ENCODE peak calls at places on chromosome 18, in nine cellular contexts. F is AG04450; D is CD4-positive, alpha-beta T cell; P is effector memory CD4-positive, alpha-beta T cell; T is thyroid gland; E is adrenal gland; U is Panc1; W is fibroblast of lung; S is HepG2. K is an unnamed sample.
A peak's percentile ranks its signal among the peaks of the same experiment; 100 is the strongest.

GRCh38 chr18:50877545-50878265 is 1.2 kb upstream of the ME2 start:
- DNase-seq in F (no peak), D (no peak), P (no peak), T (no peak), E (no peak), U (no peak), W (no peak), S (no peak), K (no peak)

GRCh38 chr18:78849046-78849445 is 130.6 kb upstream of the SALL3 start:
- DNase-seq in F (no peak), D (no peak), P (no peak), T (no peak), E (no peak), U (no peak), W (no peak), S (no peak), K (no peak)

GRCh38 chr18:5097116-5097703 is 99.8 kb downstream of the AKAIN1 start:
- DNase-seq in F (no peak), D (no peak), P (no peak), T (no peak), E (no peak), U (no peak), W (no peak), S (no peak), K (no peak)

GRCh38 chr18:47050468-47050867 is 15.0 kb upstream of the ELOA2 start:
- DNase-seq in F (peak; percentile 8), D (no peak), P (no peak), T (no peak), E (peak; percentile 30), U (peak; percentile 20), W (peak; percentile 67), S (peak; percentile 40), K (no peak)

GRCh38 chr18:304887-305529 is 37.2 kb upstream of the THOC1 start:
- DNase-seq in F (no peak), D (no peak), P (no peak), T (no peak), E (no peak), U (no peak), W (no peak), S (no peak), K (no peak)

GRCh38 chr18:48777026-48777736 is 173.6 kb downstream of the SMAD7 start:
- DNase-seq in F (no peak), D (peak; percentile 54), P (peak; percentile 62), T (peak; percentile 66), E (peak; percentile 53), U (no peak), W (peak; percentile 42), S (peak; percentile 44), K (no peak)

GRCh38 chr18:78506031-78506461 is 473.6 kb upstream of the SALL3 start:
- DNase-seq in F (no peak), D (no peak), P (no peak), T (no peak), E (no peak), U (no peak), W (no peak), S (peak; percentile 12), K (no peak)

GRCh38 chr18:48801728-48802542 is 148.8 kb downstream of the SMAD7 start:
- DNase-seq in F (no peak), D (no peak), P (no peak), T (no peak), E (no peak), U (no peak), W (no peak), S (no peak), K (no peak)

GRCh38 chr18:1408331-1408835 is 503.7 kb downstream of the ADCYAP1 start:
- DNase-seq in F (no peak), D (no peak), P (no peak), T (no peak), E (no peak), U (no peak), W (no peak), S (no peak), K (no peak)

GRCh38 chr18:42640160-42640559 is 475.3 kb downstream of the RIT2 start:
- DNase-seq in F (no peak), D (no peak), P (no peak), T (no peak), E (no peak), U (no peak), W (no peak), S (no peak), K (peak; percentile 53)

GRCh38 chr18:32289480-32290075 is 99.7 kb downstream of the MEP1B start:
- DNase-seq in F (peak; percentile 36), D (peak; percentile 21), P (no peak), T (peak; percentile 25), E (peak; percentile 51), U (peak; percentile 38), W (peak; percentile 82), S (peak; percentile 66), K (no peak)

GRCh38 chr18:58253871-58254270 is 209.8 kb downstream of the NEDD4L start:
- DNase-seq in F (no peak), D (no peak), P (no peak), T (no peak), E (no peak), U (no peak), W (no peak), S (no peak), K (no peak)

GRCh38 chr18:77068321-77068841 is 64.2 kb downstream of the MBP start:
- DNase-seq in F (peak; percentile 36), D (no peak), P (no peak), T (no peak), E (no peak), U (no peak), W (peak; percentile 66), S (no peak), K (no peak)

GRCh38 chr18:62324917-62325805 is at the start of gene TNFRSF11A:
- DNase-seq in F (no peak), D (peak; percentile 34), P (peak; percentile 50), T (peak; percentile 55), E (peak; percentile 41), U (no peak), W (no peak), S (no peak), K (no peak)

GRCh38 chr18:44700652-44701051 is 20.0 kb downstream of the SETBP1 start:
- DNase-seq in F (no peak), D (no peak), P (no peak), T (peak; percentile 73), E (no peak), U (no peak), W (peak; percentile 56), S (no peak), K (no peak)

GRCh38 chr18:33821503-33821902 is 243.5 kb downstream of the ASXL3 start:
- DNase-seq in F (no peak), D (no peak), P (no peak), T (no peak), E (no peak), U (no peak), W (peak; percentile 94), S (no peak), K (peak; percentile 40)

GRCh38 chr18:51578403-51578980 is 381.0 kb upstream of the MEX3C start:
- DNase-seq in F (no peak), D (no peak), P (no peak), T (no peak), E (no peak), U (no peak), W (no peak), S (no peak), K (no peak)

GRCh38 chr18:22069916-22070315 is 99.5 kb upstream of the GATA6 start:
- DNase-seq in F (no peak), D (no peak), P (no peak), T (no peak), E (no peak), U (no peak), W (no peak), S (peak; percentile 87), K (no peak)

GRCh38 chr18:22778996-22779395 is 154.1 kb upstream of the RBBP8 start:
- DNase-seq in F (no peak), D (no peak), P (no peak), T (peak; percentile 42), E (no peak), U (no peak), W (peak; percentile 6), S (no peak), K (no peak)

GRCh38 chr18:8073167-8073566 is 506.1 kb downstream of the PTPRM start:
- DNase-seq in F (no peak), D (no peak), P (no peak), T (no peak), E (no peak), U (no peak), W (no peak), S (no peak), K (no peak)

DNA sequence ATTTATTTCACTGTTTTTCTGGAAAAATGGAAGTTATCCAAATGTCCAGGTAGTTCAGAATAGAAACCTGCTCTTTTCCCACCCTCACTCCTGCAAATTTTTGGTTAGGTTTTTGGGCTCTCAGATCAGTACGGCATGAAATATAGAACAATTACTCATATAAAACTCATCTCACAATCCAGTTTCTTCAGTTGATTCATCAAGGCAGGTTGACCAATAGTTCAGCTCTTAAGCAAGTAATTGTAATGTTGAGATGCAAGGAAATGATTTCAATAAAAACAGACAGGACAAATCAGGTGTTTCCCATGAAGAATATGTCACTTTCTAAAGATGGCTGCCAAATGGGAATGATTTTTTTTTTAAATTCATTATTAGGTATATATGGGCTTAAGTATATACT is 2.0 kb downstream of the RAB27B start:
- DNase-seq in F (no peak), D (no peak), P (no peak), T (no peak), E (no peak), U (no peak), W (no peak), S (no peak), K (no peak)
- H3K27ac ChIP-seq in F (no peak overlapping the region), D (no peak overlapping the region), P (no peak overlapping the region), T (no peak overlapping the region), E (no peak overlapping the region), U (no peak overlapping the region), W (no peak overlapping the region), S (no peak overlapping the region), K (peak overlapping the region; percentile 82)

GRCh38 chr18:10062292-10062940 is 148.6 kb downstream of the VAPA start:
- DNase-seq in F (no peak), D (no peak), P (no peak), T (no peak), E (no peak), U (no peak), W (peak; percentile 36), S (no peak), K (no peak)
- H3K27ac ChIP-seq in F (no peak overlapping the region), D (no peak overlapping the region), P (no peak overlapping the region), T (no peak overlapping the region), E (no peak overlapping the region), U (no peak overlapping the region), W (no peak overlapping the region), S (no peak overlapping the region), K (no peak overlapping the region)

DNA sequence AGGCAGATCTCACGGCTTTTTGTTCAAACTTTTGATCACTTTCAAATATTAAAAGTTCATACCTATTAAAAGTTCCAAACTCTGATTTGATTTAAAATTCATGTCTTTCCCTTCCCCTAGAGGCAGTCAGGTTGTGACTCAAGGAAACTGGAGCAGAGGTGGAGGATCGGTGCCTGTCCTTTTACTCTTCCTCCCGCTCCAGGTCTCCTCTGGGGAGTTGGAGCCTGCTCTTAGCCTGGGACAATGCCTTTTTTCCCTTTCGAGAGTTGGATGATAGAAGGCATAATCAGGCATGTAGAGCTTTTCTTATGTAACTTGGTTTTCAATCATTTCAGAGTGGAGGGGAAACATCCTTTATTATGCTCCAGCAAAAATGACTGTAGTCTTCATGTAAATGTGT is 1706.1 kb upstream of the CELF4 start:
- DNase-seq in F (no peak), D (no peak), P (no peak), T (no peak), E (no peak), U (no peak), W (no peak), S (no peak), K (no peak)
- H3K27ac ChIP-seq in F (no peak overlapping the region), D (no peak overlapping the region), P (no peak overlapping the region), T (no peak overlapping the region), E (no peak overlapping the region), U (no peak overlapping the region), W (no peak overlapping the region), S (no peak overlapping the region), K (no peak overlapping the region)

GRCh38 chr18:63551769-63552168 is 9.6 kb downstream of the SERPINB12 start:
- DNase-seq in F (no peak), D (no peak), P (no peak), T (no peak), E (no peak), U (no peak), W (no peak), S (no peak), K (no peak)
- H3K27ac ChIP-seq in F (no peak overlapping the region), D (no peak overlapping the region), P (no peak overlapping the region), T (no peak overlapping the region), E (no peak overlapping the region), U (no peak overlapping the region), W (no peak overlapping the region), S (no peak overlapping the region), K (peak overlapping the region; percentile 91)

K was measured in epithelial cell of prostate.